ENCODE peak calls at places on chromosomes 2 and 18, in five cellular contexts. S is cardiac muscle cell, A is adipocyte, R is fibroblast of lung, Q is neural progenitor cell. M is an unnamed sample. For H3K36me3, the result is how much of the 10 kb centered on the place peaks cover.

GRCh38 chr18:832085-832681 is 20.1 kb upstream of the YES1 start:
- DNase-seq in S (peak), A (no peak), R (no peak), Q (peak), M (no peak)

GRCh38 chr2:67625671-67626070 is 228.5 kb downstream of the ETAA1 start:
- DNase-seq in S (no peak), A (peak), R (peak), Q (no peak), M (no peak)

GRCh38 chr2:45192991-45193390 is 183.7 kb upstream of the SIX2 start:
- DNase-seq in S (no peak), A (no peak), R (no peak), Q (no peak), M (no peak)

GRCh38 chr2:26555246-26556133 is 77.6 kb upstream of the OTOF start:
- DNase-seq in S (no peak), A (no peak), R (no peak), Q (no peak), M (no peak)

GRCh38 chr18:28115149-28115550 is 61.8 kb downstream of the CDH2 start:
- DNase-seq in S (no peak), A (peak), R (peak), Q (no peak), M (no peak)

GRCh38 chr2:134460583-134460998 is 206.7 kb downstream of the MGAT5 start:
- DNase-seq in S (peak), A (peak), R (peak), Q (peak), M (no peak)

GRCh38 chr2:207905546-207905945 is 119.8 kb downstream of the PLEKHM3 start:
- DNase-seq in S (no peak), A (no peak), R (no peak), Q (peak), M (no peak)

GRCh38 chr2:218882866-218883366 is 2.3 kb downstream of the WNT10A start:
- DNase-seq in S (no peak), A (no peak), R (no peak), Q (no peak), M (no peak)

GRCh38 chr18:78526923-78527775 is 452.5 kb upstream of the SALL3 start:
- DNase-seq in S (peak), A (no peak), R (no peak), Q (peak), M (no peak)

GRCh38 chr2:96164459-96165184 is 19.4 kb upstream of the DUSP2 start:
- DNase-seq in S (no peak), A (no peak), R (no peak), Q (peak), M (no peak)

GRCh38 chr2:172251231-172251630 is 148.5 kb upstream of the DLX2 start:
- DNase-seq in S (no peak), A (peak), R (peak), Q (no peak), M (no peak)

GRCh38 chr2:235543126-235543750 is 49.4 kb downstream of the AGAP1 start:
- DNase-seq in S (no peak), A (no peak), R (no peak), Q (no peak), M (no peak)

GRCh38 chr2:229800997-229801754 is 86.8 kb upstream of the DNER start:
- DNase-seq in S (peak), A (peak), R (peak), Q (peak), M (no peak)
- H3K36me3 ChIP-seq in S (half or more), A (half or more), R (under half), Q (under half), M (half or more)

DNA sequence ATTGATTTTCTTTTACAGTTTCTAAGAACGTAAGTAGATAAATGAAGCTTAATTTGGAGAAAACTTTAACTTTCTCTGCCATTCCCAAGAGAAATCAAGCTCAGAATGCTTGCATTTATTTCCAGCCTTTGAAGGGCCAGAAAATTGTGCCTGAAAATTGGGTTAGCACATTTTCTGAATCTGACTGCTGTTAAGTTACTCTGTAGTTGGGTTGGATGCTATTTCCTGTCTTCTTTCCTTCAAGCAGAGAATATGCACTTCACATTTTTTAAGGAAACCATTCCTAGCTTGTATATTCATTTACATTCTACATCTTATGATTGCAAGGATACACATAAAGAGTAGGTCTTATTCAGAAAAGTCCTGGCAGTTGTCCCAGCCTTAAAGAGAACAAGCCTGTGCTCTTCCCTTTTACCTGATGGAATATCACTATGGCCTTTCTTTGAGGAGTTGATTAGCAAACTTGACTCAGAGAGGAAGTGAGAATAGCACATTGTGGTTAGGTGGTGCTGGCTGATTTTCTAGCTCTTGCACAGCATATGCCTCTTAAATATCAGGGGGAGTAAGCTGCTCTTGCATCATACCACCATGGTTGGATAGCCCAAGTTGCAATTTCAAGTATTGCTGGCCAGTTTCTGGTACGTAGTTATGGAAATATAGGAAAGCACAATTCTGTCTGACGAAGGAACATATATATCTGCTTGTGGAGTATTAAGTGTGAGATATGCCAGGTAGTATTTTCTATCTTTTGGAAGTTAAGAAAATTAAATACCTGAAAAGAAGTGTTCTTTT is 133.7 kb downstream of the COMMD1 start:
- DNase-seq in S (no peak), A (peak), R (peak), Q (no peak), M (peak)
- H3K4me3 ChIP-seq in S (no peak), A (no peak), R (no peak), Q (no peak), M (no peak)

DNA sequence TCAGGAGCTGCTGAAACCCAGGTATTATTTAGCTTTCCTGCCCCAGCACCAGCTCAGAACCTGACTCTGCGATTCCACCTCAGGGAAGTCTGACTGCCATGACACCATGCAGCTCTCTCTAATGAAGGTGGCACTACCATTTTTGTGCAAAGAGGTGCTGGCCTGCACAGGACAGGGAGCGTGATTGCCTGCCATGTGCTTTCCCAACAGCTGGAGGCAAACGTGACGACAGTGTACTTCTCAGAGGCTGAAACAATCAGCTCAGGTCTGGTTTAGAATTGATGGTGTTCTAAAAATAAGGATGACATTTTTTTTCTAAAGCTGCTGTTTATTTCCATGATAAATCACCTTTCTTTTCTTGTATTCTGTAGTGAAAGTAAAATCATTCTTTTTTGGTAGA is 75.2 kb upstream of the TTC39C start:
- DNase-seq in S (peak), A (no peak), R (no peak), Q (no peak), M (no peak)
- H3K36me3 ChIP-seq in S (under half), A (under half), R (under half), Q (under half), M (under half)

DNA sequence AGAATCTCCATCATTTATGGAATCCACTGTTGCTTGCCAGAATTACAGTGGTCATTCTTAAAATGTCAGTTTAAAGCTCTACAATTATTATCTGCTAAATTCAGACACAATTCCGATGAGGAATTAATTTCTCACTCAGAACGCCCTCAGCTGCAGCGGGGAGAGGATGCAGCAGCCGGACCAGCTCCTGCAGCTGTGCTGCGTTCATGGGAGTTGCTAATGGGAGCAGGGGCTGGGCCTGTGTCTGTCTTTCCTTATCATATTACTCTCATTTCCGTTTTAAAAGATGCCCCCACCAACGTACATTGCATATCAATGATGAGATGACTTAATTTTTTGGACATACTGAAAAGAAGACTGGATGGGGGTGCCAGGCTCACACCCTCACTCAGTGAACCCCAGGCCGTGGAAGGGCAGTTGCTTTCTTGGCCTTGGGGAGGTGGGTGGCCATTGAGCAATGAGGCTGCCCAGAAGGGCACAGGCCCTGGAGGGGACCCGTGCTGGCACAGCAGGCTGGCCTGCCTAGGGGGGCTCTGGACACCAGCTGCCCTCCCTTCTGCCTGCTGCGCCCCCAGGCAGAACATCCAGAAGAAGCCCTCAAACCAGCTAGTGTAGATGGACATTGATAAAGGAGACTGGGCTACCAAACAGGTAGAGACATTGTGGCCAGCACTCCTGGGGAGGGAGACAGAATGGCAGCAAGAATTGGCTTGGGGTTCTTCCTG is 503.6 kb upstream of the MYT1L start:
- DNase-seq in S (no peak), A (no peak), R (no peak), Q (no peak), M (no peak)
- H3K4me3 ChIP-seq in S (no peak), A (no peak), R (no peak), Q (no peak), M (no peak)

GRCh38 chr2:241415196-241415595 is 59.1 kb downstream of the FARP2 start:
- DNase-seq in S (no peak), A (no peak), R (no peak), Q (no peak), M (no peak)
- H3K36me3 ChIP-seq in S (under half), A (half or more), R (under half), Q (under half), M (under half)

DNA sequence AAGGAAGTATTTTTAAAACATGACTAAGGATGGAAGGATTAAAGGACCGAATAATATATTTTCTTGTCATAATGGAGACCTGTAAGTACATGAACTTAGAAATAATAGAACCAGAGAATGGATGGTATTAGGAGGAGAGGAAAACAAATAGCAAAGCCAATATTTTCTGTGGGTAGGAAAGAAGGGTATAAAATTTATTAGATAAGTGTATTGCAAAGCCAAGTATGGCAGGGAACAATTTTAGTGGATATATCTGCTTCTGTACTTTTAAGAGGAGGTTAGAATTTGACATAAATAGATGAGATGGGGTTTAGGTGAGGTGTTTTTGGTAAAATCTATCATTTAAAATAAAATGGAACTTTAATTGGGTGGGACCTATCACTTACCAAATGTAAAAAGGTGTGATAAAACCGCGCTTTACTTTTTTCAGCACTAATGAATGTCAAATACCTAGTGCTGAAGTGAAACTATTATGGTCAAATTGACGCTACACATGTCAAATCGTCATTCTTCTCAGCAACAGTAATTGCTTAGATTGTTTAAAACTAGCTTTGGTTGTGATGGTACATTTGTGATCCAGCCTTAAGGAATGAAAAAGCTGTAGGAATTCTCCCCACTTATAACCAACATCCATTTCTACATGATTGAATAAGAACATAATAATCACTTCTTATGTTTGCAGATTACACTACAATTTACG is 78.1 kb upstream of the ZEB2 start:
- DNase-seq in S (no peak), A (no peak), R (no peak), Q (no peak), M (no peak)
- H3K4me3 ChIP-seq in S (no peak), A (no peak), R (no peak), Q (no peak), M (no peak)

DNA sequence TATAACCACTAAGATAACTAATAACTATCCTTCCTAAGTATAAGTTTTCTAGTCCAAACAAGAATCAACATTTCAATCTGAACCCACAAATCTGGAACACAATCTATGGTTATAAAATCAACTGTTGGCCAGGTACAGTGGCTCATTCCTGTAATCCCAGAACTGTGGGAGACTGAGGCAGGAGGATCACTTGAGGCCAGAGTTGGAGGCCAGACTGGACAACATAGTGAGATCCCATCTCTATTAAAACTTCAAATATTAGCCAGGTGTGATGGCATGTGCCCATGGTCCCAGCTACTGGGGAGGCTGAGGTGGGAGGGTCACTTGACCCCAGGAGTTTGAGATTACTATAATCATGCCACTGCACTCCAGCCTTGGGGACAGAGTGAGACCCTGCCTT is 11.2 kb downstream of the MRPS5 start:
- DNase-seq in S (no peak), A (no peak), R (no peak), Q (no peak), M (no peak)
- H3K36me3 ChIP-seq in S (half or more), A (half or more), R (under half), Q (under half), M (half or more)

GRCh38 chr18:12283666-12284065 is 24.4 kb upstream of the TUBB6 start:
- DNase-seq in S (no peak), A (no peak), R (no peak), Q (no peak), M (no peak)

GRCh38 chr18:12279781-12280531 is 25.8 kb downstream of the CIDEA start:
- DNase-seq in S (no peak), A (no peak), R (no peak), Q (no peak), M (no peak)

GRCh38 chr18:12283256-12283655 is 24.8 kb upstream of the TUBB6 start:
- DNase-seq in S (peak), A (no peak), R (peak), Q (peak), M (no peak)

GRCh38 chr18:12281861-12282260 is 26.2 kb upstream of the TUBB6 start:
- DNase-seq in S (no peak), A (no peak), R (no peak), Q (no peak), M (no peak)

DNA sequence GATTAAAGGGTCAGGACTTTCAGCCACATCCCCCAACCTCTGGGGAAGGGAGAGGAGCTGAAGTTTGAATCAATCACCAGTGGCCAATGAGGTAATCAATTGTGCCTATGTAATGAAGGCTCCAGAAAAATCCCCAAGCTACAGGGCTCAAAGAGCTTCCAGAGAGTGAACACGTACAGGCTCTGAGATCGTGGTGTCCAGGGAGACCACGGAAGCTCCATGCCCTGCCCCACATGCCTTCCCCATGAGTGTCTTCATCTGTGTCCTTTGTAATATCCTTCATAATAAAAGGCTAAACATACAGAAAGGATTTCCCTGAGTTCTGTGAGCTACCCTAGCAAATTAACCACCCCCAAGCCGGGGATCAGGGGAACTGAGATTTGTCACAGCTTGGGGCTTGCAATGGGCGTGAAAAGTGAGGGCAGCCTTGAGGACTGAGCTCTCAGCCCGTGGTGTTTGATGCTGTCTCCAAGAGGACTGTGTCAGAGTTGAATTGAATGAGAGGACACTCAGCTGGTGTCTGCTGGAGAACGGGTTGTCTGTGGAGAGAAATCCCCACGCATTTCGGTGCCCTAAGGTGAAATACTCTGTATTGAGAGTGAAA is 25.5 kb upstream of the TUBB6 start:
- DNase-seq in S (no peak), A (peak), R (peak), Q (no peak), M (no peak)
- H3K4me3 ChIP-seq in S (no peak), A (peak), R (no peak), Q (no peak), M (no peak)

DNA sequence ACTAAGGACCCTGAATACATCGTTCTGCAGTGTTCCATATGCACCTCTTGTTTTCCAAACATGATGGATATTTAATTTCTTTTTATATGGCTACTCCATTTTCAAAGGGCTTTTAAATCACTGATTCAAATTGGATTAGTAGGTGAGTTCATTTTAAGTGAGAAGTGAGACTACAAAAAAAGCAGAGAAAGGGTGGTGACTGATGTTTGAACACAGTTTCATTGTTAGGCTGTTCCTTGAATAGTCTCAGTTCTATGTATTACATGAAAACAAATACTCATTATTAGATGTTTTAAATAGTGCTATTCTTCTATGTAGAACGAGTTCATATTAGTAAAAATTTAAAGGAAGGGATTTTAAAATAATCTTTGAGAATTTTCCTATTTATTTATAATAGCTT is 72.7 kb upstream of the STON1 start:
- DNase-seq in S (no peak), A (no peak), R (no peak), Q (no peak), M (no peak)
- H3K36me3 ChIP-seq in S (under half), A (half or more), R (under half), Q (under half), M (half or more)

GRCh38 chr2:178871536-178871935 is 64.3 kb upstream of the TTN start:
- DNase-seq in S (no peak), A (no peak), R (no peak), Q (no peak), M (no peak)
- H3K4me3 ChIP-seq in S (no peak), A (no peak), R (no peak), Q (no peak), M (no peak)